ENCODE peak calls at places on chromosomes 12 and 14, in ten cellular contexts. S is ovary, W is bronchial epithelial cell, I is left ventricle myocardium inferior, D is A549, A is transverse colon, O is A673, U is HFF-Myc, N is kidney epithelial cell, X is AG09309. T is an unnamed sample.

GRCh38 chr12:52655251-52655650 is 3.2 kb upstream of the KRT2 start:
- DNase-seq in D (no peak), O (no peak), S (no peak), I (no peak), A (no peak), W (peak), U (no peak), N (no peak), X (no peak), T (no peak)

GRCh38 chr14:72975776-72976175 is 49.5 kb downstream of the DCAF4 start:
- DNase-seq in S (no peak), O (no peak), W (no peak), U (no peak), D (peak), I (no peak), A (no peak), N (no peak), X (no peak), T (no peak)

GRCh38 chr12:50400104-50400637 is 514 bp upstream of the LARP4 start:
- DNase-seq in I (no peak), X (no peak), N (no peak), A (no peak), S (no peak), W (no peak), O (peak), D (no peak), U (no peak), T (no peak)

GRCh38 chr14:101372894-101373640 is 188.2 kb upstream of the DIO3 start:
- DNase-seq in I (no peak), U (no peak), O (no peak), S (no peak), D (no peak), W (no peak), N (no peak), A (no peak), X (no peak), T (no peak)

GRCh38 chr14:69090187-69090789 is 62.6 kb downstream of the DCAF5 start:
- DNase-seq in X (no peak), W (peak), U (no peak), D (peak), I (no peak), O (peak), S (no peak), N (no peak), A (peak), T (peak)

GRCh38 chr12:10354071-10354470 is 35.8 kb downstream of the KLRK1 start:
- DNase-seq in S (no peak), W (no peak), N (no peak), U (no peak), A (no peak), D (no peak), X (no peak), O (no peak), I (no peak), T (no peak)

GRCh38 chr12:131672941-131673330 is 38.0 kb upstream of the SFSWAP start:
- DNase-seq in W (no peak), S (no peak), N (no peak), D (no peak), I (no peak), X (no peak), A (no peak), O (no peak), U (no peak), T (no peak)

GRCh38 chr14:91177073-91177796 is 63.4 kb downstream of the DGLUCY start:
- DNase-seq in N (peak), U (peak), D (peak), I (no peak), A (peak), O (peak), X (peak), W (peak), S (no peak), T (peak)

GRCh38 chr14:51895425-51895824 is 35.0 kb downstream of the GNG2 start:
- DNase-seq in X (no peak), N (no peak), W (no peak), D (no peak), U (no peak), I (no peak), A (no peak), O (no peak), S (no peak), T (no peak)

GRCh38 chr12:111434680-111435338 is 29.1 kb downstream of the SH2B3 start:
- DNase-seq in S (peak), A (peak), N (no peak), D (no peak), X (no peak), W (peak), O (peak), U (no peak), I (peak), T (no peak)

GRCh38 chr12:110355080-110355479 is 48.4 kb downstream of the ANAPC7 start:
- DNase-seq in I (no peak), W (peak), S (no peak), O (peak), D (peak), N (no peak), A (no peak), U (no peak), X (no peak), T (no peak)

GRCh38 chr12:40469736-40470135 is 222.5 kb upstream of the CNTN1 start:
- DNase-seq in N (no peak), W (no peak), S (no peak), D (no peak), X (no peak), A (no peak), U (no peak), O (no peak), I (no peak), T (no peak)

DNA sequence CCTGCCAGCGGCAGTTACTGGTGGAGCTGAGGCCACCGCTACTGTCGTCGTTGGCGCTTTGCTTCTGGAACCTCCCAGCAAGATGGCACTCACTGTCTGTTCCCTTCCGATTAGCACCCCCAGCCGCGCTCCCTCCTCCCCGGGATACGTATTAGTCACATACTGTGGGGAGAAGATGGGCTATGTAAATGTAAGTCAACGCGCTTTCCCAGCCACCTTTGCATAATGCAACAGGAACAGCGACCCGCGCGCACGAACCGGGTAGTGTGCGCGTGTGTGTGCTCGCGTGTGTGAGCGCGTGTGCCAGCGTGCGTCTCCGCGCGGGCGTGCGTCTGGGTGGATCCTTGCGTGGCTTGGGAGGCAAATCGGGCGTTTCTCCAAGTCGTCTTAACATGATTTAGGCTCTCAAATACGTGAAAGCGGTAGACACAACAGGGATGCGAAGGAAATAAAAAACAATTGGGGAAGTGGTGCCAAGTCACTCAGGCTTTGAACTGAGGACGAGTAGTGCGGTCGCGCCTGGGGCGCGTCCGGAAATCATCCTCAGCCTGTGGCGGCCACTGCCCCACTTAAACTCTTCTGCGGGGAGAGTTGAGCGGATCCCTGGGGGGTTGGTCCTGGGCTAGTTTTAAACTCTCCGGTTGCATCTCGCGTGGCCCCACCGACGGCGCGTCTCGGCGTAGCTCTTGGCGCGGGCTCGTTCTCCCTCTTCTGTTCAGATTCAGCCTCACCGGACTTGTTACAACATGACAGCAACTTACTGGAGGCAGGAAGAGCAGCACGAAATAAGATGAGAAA is 1.8 kb downstream of the FLRT2 start:
- DNase-seq in N (no peak), A (no peak), W (peak), D (peak), U (no peak), O (peak), X (no peak), I (peak), S (peak), T (peak)
- TF ChIP-seq CTCF in N (peak), A (no peak), W (peak), D (peak), U (peak), O (peak), X (peak), I (peak), S (no peak), T (peak)

GRCh38 chr14:106204063-106204462 is 677.7 kb downstream of the TMEM121 start:
- DNase-seq in U (no peak), N (no peak), X (no peak), W (no peak), O (peak), S (no peak), D (no peak), I (no peak), A (no peak), T (no peak)

GRCh38 chr14:106210650-106211049 is 684.3 kb downstream of the TMEM121 start:
- DNase-seq in W (no peak), I (no peak), D (no peak), A (no peak), O (no peak), N (no peak), X (no peak), U (no peak), S (no peak), T (no peak)

GRCh38 chr14:106209745-106210144 is 683.4 kb downstream of the TMEM121 start:
- DNase-seq in U (no peak), A (no peak), N (no peak), O (no peak), X (no peak), S (no peak), I (no peak), W (no peak), D (no peak), T (no peak)

GRCh38 chr14:106208794-106209193 is 682.4 kb downstream of the TMEM121 start:
- DNase-seq in A (no peak), W (no peak), S (no peak), O (no peak), X (no peak), I (no peak), U (no peak), D (no peak), N (no peak), T (no peak)

DNA sequence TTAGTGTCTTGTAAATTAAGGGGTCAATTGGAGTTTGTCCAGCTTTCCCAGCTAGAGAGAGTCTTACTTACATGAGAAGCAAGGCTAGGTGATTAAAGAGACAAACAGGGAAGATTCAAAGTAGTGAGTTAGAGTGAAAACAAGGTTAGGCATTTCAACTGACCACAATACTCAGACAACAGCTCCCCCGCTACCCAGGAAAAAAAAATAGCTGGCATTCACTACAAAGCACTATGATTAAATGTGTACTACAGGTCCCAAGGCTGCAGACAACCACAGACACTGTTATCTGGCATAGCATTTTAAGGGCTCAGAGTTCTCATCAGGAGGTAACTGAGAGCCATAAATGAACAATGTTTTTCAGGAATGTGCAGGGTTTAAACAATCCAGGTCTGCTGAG is 680.9 kb downstream of the TMEM121 start:
- DNase-seq in U (no peak), D (no peak), W (no peak), O (no peak), S (no peak), N (no peak), X (no peak), A (no peak), I (no peak), T (no peak)
- H3K4me3 ChIP-seq in U (no peak), D (no peak), W (no peak), O (no peak), S (no peak), N (no peak), X (no peak), A (no peak), I (no peak), T (no peak)

DNA sequence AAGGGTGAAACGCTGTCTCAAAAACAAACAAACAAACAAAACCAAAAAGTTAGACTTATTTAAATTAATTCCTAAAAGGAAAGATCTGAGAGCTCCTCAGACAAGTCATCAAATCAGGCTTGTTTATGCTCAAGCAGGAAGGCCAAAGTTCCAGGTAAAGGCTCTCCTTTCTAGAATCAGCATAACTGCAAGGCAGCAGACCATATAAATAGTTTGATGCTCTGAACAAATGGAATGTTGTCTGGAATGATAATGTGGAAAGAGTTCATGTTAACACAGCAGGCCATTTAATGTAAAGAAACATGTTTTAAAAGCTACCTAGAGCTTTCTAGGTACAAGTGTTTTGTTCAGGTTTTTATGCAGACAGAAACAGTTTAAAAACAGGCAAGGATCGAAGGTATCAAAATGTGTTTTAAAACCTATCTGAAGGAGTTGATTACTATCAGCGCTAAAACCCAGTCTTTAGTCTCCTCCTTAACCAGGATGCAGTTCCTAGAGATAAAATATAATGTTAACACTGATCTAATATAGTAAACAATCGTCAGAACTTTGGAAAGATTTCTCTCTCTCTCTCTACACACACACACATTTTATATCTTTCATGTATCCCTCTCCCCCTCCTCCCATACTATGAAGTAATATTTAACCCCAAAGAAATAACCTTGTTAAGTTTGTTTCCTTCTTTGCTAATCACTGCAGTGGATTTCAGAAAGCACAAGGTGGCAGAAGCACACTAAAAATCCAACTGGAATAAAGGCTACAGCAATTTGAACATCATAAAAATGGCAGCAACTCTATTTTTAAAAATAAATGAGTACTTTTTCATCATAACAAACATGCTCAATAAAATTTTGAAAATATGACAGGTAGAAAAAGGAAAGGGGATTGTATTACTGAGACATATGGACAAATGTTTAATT is 135.5 kb downstream of the PAWR start:
- DNase-seq in O (peak), W (peak), I (no peak), N (peak), U (no peak), X (peak), A (no peak), S (no peak), D (no peak), T (peak)
- TF ChIP-seq CTCF in O (peak), W (peak), I (peak), N (peak), U (peak), X (peak), A (peak), S (peak), D (peak), T (peak)

DNA sequence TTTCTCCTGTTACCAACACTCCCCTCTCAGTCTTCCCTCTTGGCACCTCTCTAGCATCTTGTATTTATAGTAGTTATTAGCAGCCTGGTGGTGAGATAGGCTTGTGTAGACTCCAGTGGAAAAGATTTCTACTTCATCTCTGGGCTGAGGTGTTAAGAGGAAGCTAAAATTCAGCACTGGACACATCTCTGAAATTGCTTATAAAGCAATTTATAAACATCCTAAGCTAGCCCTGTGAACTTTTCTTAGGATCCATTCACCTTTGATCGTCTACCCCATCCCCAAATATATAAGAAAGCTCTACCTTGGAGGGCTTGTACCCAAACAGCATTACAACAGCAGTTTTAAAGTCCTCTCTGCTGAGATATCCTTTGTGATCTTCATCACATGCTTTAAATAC is 928 bp downstream of the EFCAB11 start:
- DNase-seq in U (no peak), X (no peak), O (no peak), I (no peak), W (no peak), A (no peak), N (no peak), D (no peak), S (no peak), T (no peak)
- H3K4me3 ChIP-seq in U (peak), X (no peak), O (peak), I (peak), W (no peak), A (no peak), N (peak), D (peak), S (no peak), T (peak)

DNA sequence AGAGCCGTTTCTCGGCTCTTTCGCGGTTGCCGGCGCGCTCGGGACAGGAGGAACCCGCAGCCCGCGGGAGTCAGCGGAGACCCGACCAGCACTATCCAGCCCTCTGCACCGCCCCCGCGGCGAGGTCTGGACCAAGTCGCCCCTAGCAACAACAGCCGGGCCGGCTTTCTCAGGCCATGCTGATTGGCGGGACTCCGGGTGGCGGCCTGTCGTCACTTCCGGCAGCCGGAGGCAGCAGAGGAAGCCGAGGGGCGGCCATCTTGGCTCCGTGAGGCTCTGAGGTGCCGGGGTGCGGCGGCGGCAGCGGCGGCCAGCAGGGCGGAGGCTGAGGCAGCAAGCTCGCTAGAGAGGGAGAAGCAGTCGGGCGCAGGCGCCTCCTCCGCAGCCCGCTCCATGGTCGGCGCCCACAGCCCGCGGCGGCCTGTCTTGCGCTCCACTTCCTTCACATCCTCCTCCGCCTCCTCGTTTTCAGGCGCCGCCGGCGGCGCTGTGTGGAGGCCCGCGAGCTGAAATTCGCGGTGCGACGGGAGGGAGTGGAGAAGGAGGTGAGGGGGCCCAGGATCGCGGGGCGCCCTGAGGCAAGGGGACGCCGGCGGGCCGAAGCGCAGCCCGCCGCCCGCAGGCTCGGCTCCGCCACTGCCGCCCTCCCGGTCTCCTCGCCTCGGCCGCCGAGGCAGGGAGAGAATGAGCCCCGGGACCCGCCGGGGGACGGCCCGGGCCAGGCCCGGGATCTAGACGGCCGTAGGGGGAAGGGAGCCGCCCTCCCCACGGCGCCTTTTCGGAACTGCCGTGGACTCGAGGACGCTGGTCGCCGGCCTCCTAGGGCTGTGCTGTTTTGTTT is at the start of gene MARK3:
- DNase-seq in I (peak), X (peak), S (peak), U (peak), O (peak), N (peak), W (peak), A (peak), D (peak), T (peak)
- TF ChIP-seq CTCF in I (no peak), X (no peak), S (no peak), U (no peak), O (peak), N (no peak), W (no peak), A (peak), D (peak), T (peak)

GRCh38 chr14:38107216-38107631 is 100.5 kb upstream of the SSTR1 start:
- DNase-seq in O (no peak), A (no peak), N (no peak), I (no peak), X (no peak), S (no peak), D (no peak), W (no peak), U (no peak), T (no peak)
- H3K4me3 ChIP-seq in O (no peak), A (no peak), N (no peak), I (no peak), X (no peak), S (no peak), D (no peak), W (no peak), U (no peak), T (no peak)